ENCODE peak calls at places on chromosomes 4 and X, in five cellular contexts. W is Kasumi-1, D is EH, H is stomach, P is neural progenitor cell. A is an unnamed sample.

GRCh38 chr4:18556402-18556801 is 534.8 kb upstream of the LCORL start:
- DNase-seq in W (no peak), D (no peak), H (no peak), P (peak), A (no peak)

GRCh38 chr4:110475881-110476818 is at the start of gene ENPEP:
- DNase-seq in W (no peak), D (peak), H (no peak), P (no peak), A (no peak)

GRCh38 chrX:114798902-114799301 is 215.0 kb downstream of the HTR2C start:
- DNase-seq in W (no peak), D (peak), H (no peak), P (no peak), A (no peak)

GRCh38 chr4:100086766-100087431 is 103.4 kb downstream of the DDIT4L start:
- DNase-seq in W (no peak), D (peak), H (no peak), P (no peak), A (no peak)

GRCh38 chr4:152591361-152591760 is 55.5 kb upstream of the FBXW7 start:
- DNase-seq in W (no peak), D (peak), H (peak), P (peak), A (peak)

GRCh38 chrX:8914636-8915035 is 113.5 kb upstream of the FAM9A start:
- DNase-seq in W (no peak), D (no peak), H (no peak), P (no peak), A (no peak)

GRCh38 chr4:122131562-122132157 is 20.5 kb upstream of the BLTP1 start:
- DNase-seq in W (no peak), D (no peak), H (no peak), P (no peak), A (no peak)

GRCh38 chr4:8419222-8420041 is 21.1 kb downstream of the ACOX3 start:
- DNase-seq in W (no peak), D (peak), H (no peak), P (no peak), A (no peak)

GRCh38 chr4:108001540-108001939 is 11.9 kb downstream of the HADH start:
- DNase-seq in W (no peak), D (peak), H (no peak), P (no peak), A (no peak)

GRCh38 chr4:21102667-21103066 is 402.4 kb downstream of the PACRGL start:
- DNase-seq in W (peak), D (no peak), H (no peak), P (no peak), A (no peak)

GRCh38 chrX:54807524-54808108 is at the start of gene MAGED2:
- DNase-seq in W (no peak), D (peak), H (no peak), P (peak), A (peak)

GRCh38 chrX:17549005-17549685 is 174.1 kb downstream of the NHS start:
- DNase-seq in W (no peak), D (no peak), H (no peak), P (peak), A (no peak)